ENCODE peak calls at places on chromosomes 4 and X, in five cellular contexts. V is neuronal stem cell, C is IMR-90, X is mesendoderm, T is trophoblast cell. E is an unnamed sample.

GRCh38 chrX:16185725-16186136 is 18.4 kb downstream of the MAGEB17 start:
- DNase-seq in T (no peak), C (peak; percentile 88), V (no peak), X (peak; percentile 54), E (peak; percentile 81)

GRCh38 chrX:149571770-149572169 is 15.5 kb downstream of the MAGEA9B start:
- DNase-seq in X (no peak), V (no peak), C (no peak), T (no peak), E (no peak)

GRCh38 chr4:88481557-88481956 is 24.6 kb downstream of the HERC5 start:
- DNase-seq in V (no peak), T (no peak), X (no peak), C (no peak), E (no peak)

GRCh38 chrX:63349307-63349706 is 1.8 kb downstream of the SPIN4 start:
- DNase-seq in C (no peak), T (no peak), V (no peak), X (peak; percentile 44), E (no peak)

GRCh38 chr4:147780137-147780777 is 48.4 kb downstream of the ARHGAP10 start:
- DNase-seq in C (no peak), X (no peak), T (no peak), V (no peak), E (peak; percentile 35)

GRCh38 chrX:144896323-144896722 is 351.0 kb upstream of the SPANXN1 start:
- DNase-seq in V (no peak), X (peak; percentile 37), T (no peak), C (no peak), E (peak; percentile 5)

GRCh38 chr4:154332681-154333421 is 158.7 kb downstream of the DCHS2 start:
- DNase-seq in V (no peak), X (peak; percentile 69), T (no peak), C (peak; percentile 2), E (peak; percentile 35)

GRCh38 chr4:56129431-56129861 is 180.7 kb downstream of the CEP135 start:
- DNase-seq in T (peak; percentile 83), X (peak; percentile 81), V (no peak), C (no peak), E (no peak)

GRCh38 chr4:182916483-182917181 is 554 bp downstream of the DCTD start:
- DNase-seq in C (peak; percentile 79), X (peak; percentile 61), T (no peak), V (peak; percentile 27), E (peak; percentile 71)

DNA sequence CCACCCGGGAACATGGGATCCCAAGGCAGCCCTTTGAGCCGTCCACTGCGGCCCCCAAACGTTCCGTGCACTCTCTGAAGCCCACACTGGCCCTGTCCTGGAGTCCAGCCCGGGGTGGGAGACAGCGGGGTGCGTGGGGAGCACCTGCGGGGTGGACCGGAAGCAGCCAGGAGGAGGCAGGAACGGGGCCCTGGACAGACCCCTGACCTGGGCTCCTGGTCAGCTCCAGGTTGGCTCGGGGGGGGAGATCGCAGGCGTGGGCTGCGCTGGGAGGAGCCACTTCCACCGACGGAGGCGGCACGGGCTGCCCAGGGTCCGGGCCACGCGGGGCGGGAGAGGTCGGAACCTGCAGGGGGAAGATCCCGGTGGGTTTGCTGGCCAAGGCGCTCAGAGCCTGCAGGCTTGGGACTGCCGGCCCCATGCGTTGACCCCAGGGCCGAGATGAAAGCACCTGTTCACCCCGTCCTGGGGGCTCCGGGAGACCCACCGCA is 5.7 kb upstream of the PLCXD1 start:
- DNase-seq in C (no peak), X (no peak), V (no peak), T (no peak), E (no peak)
- H2BK5ac ChIP-seq in C (no peak overlapping the region), X (no peak overlapping the region), V (peak overlapping the region; percentile 99), T (no peak overlapping the region), E (no peak overlapping the region)

GRCh38 chrX:132217203-132218073 is 1.8 kb downstream of the RAP2C start:
- DNase-seq in V (peak; percentile 49), T (peak; percentile 37), C (peak; percentile 75), X (peak; percentile 93), E (peak; percentile 90)

GRCh38 chrX:132216283-132216682 is 3.0 kb downstream of the RAP2C start:
- DNase-seq in T (no peak), V (no peak), X (no peak), C (no peak), E (peak; percentile 48)

GRCh38 chrX:132216806-132217202 is 2.4 kb downstream of the RAP2C start:
- DNase-seq in V (no peak), T (no peak), C (peak; percentile 43), X (no peak), E (peak; percentile 62)

GRCh38 chrX:132219343-132219768 is at the start of gene RAP2C:
- DNase-seq in X (peak; percentile 83), V (peak; percentile 31), T (peak; percentile 58), C (peak; percentile 54), E (peak; percentile 84)

DNA sequence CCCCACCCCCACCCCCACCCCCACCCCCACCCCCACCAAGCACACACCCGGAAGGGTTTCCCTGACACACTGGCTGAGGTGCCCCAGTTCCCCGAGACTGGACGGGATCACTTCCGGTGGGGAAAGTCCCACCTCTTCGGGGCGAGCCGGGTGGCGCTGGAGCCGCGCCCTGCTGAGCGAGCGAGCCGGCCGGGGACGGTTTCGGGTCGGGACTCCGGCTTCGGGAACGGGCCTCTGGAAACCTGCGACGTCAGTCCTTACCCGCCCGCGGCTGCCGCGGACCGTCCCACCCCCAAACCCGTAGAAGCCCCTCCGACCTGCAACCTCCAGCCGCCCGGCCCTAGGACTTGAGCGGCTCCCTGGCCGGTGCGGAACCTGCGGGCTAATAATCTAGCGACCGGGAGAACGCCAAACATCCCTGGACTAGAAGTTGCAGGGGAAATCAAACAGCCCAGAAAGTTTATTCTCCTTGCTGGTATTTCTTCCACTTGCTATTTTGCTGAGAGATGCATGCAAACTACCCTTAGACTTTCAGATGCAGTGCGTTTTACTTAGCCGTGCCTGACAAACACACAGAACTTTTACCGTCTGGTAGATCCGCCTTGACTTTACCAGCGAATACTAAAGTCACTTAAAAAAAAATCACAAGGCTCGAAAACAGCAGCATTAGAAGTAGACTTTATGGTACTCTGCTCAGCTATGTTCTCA is 993 bp downstream of the RAP2C start:
- DNase-seq in X (peak; percentile 91), V (peak; percentile 64), T (peak; percentile 57), C (peak; percentile 83), E (peak; percentile 90)
- H3K4me3 ChIP-seq in X (peak overlapping the region; percentile 65), V (peak overlapping the region; percentile 74), T (peak overlapping the region; percentile 76), C (peak overlapping the region; percentile 88), E (peak overlapping the region; percentile 85)

GRCh38 chr4:189185810-189186432 is 754.8 kb upstream of the FRG1 start:
- DNase-seq in T (no peak), C (no peak), V (peak; percentile 66), X (peak; percentile 91), E (no peak)
- H2BK5ac ChIP-seq in T (no peak overlapping the region), C (no peak overlapping the region), V (no peak overlapping the region), X (no peak overlapping the region), E (no peak overlapping the region)

GRCh38 chrX:134548257-134548732 is 88.3 kb downstream of the HPRT1 start:
- DNase-seq in V (no peak), X (peak; percentile 29), C (no peak), T (no peak), E (peak; percentile 31)
- H3K4me3 ChIP-seq in V (peak overlapping the region; percentile 59), X (no peak overlapping the region), C (peak overlapping the region; percentile 94), T (no peak overlapping the region), E (peak overlapping the region; percentile 79)

DNA sequence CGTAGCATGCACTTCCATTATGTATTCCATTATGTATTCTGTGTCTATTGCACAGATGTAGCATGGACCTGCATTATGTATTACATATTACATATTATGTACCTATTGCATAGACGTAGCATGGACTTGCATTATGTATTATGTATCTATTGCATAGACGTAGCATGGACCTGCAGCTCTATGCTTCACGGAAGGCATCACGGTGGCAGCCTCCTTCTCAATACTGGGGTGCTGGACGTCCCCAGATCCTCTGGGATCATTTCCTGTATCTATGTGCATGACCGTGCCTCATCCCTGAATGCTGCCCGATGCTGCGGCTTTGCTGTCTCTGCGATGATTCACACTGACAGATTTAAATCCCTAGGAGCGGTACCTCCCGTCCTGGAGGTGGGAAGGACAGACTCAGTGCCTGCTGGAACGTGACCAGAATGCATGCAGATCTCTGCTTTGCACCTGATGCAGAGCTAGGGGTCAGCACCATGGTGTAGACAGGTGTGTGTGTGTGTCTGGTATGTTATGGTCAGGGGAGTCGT is 317.5 kb downstream of the DHRSX start:
- DNase-seq in V (no peak), X (peak; percentile 53), C (no peak), T (no peak), E (no peak)
- H2BK5ac ChIP-seq in V (peak overlapping the region; percentile 46), X (peak overlapping the region; percentile 19), C (no peak overlapping the region), T (no peak overlapping the region), E (no peak overlapping the region)

GRCh38 chrX:125210146-125210545 is 109.5 kb upstream of the TEX13C start:
- DNase-seq in V (no peak), X (peak; percentile 79), T (no peak), C (no peak), E (no peak)
- H3K4me3 ChIP-seq in V (no peak overlapping the region), X (no peak overlapping the region), T (no peak overlapping the region), C (no peak overlapping the region), E (no peak overlapping the region)

E was measured in mesenchymal stem cell.